ENCODE peak calls at places on chromosomes 3 and 15, in nine cellular contexts. I, G, D, P, Z, J, X, S and Y are unnamed samples.

GRCh38 chr15:74828835-74829234 is 2.4 kb downstream of the CPLX3 start:
- DNase-seq in J (no peak), X (no peak), G (no peak), Z (no peak), I (no peak), D (no peak), S (no peak), P (no peak), Y (no peak)

GRCh38 chr15:68234060-68234459 is 4.5 kb upstream of the CLN6 start:
- DNase-seq in J (peak; percentile 33), X (no peak), Z (no peak), S (no peak), I (no peak), G (no peak), P (no peak), D (no peak), Y (no peak)

GRCh38 chr3:129673897-129674797 is 67.7 kb upstream of the PLXND1 start:
- DNase-seq in P (no peak), I (no peak), X (no peak), D (no peak), G (no peak), J (no peak), Z (no peak), S (no peak), Y (no peak)

GRCh38 chr15:82621970-82622369 is 25.2 kb downstream of the CPEB1 start:
- DNase-seq in S (no peak), Z (no peak), X (no peak), J (no peak), D (no peak), G (no peak), I (peak; percentile 38), P (no peak), Y (no peak)

GRCh38 chr15:51750942-51751686 is at the start of gene TMOD2:
- DNase-seq in Z (peak; percentile 37), D (peak; percentile 72), S (no peak), G (peak; percentile 94), P (peak; percentile 45), X (peak; percentile 29), J (peak; percentile 26), I (peak; percentile 51), Y (no peak)

GRCh38 chr3:101009386-101009785 is 16.2 kb upstream of the ABI3BP start:
- DNase-seq in G (no peak), P (no peak), Z (no peak), S (no peak), D (no peak), I (no peak), J (peak; percentile 51), X (no peak), Y (no peak)

GRCh38 chr3:65930650-65931049 is 108.1 kb downstream of the MAGI1 start:
- DNase-seq in Z (no peak), X (no peak), J (no peak), S (no peak), P (no peak), I (no peak), D (no peak), G (no peak), Y (no peak)

GRCh38 chr15:65982941-65983340 is 113.7 kb downstream of the RAB11A start:
- DNase-seq in X (no peak), J (no peak), P (no peak), Z (no peak), I (no peak), S (no peak), G (no peak), D (no peak), Y (no peak)

GRCh38 chr3:114272271-114272670 is 21.6 kb upstream of the TIGIT start:
- DNase-seq in P (no peak), S (no peak), I (no peak), X (no peak), G (no peak), J (no peak), D (no peak), Z (no peak), Y (no peak)

GRCh38 chr3:150412599-150413069 is 4.5 kb downstream of the TSC22D2 start:
- DNase-seq in S (no peak), X (no peak), I (no peak), Z (no peak), J (peak; percentile 92), G (no peak), P (no peak), D (no peak), Y (no peak)

GRCh38 chr3:139764936-139765335 is 87.2 kb upstream of the NMNAT3 start:
- DNase-seq in X (no peak), J (peak; percentile 66), P (no peak), Z (no peak), I (no peak), S (no peak), D (no peak), G (no peak), Y (no peak)

GRCh38 chr3:9791790-9792404 is 376 bp downstream of the TADA3 start:
- DNase-seq in J (no peak), D (no peak), S (no peak), G (no peak), P (no peak), I (no peak), X (no peak), Z (no peak), Y (no peak)

GRCh38 chr3:38549082-38549481 is 52.9 kb downstream of the EXOG start:
- DNase-seq in S (no peak), P (no peak), G (no peak), I (no peak), X (no peak), D (no peak), J (no peak), Z (no peak), Y (no peak)

GRCh38 chr3:53195602-53196574 is 34.9 kb downstream of the PRKCD start:
- DNase-seq in S (no peak), I (peak; percentile 46), Z (peak; percentile 46), P (peak; percentile 56), G (peak; percentile 93), X (no peak), J (peak; percentile 19), D (no peak), Y (no peak)

GRCh38 chr3:19342428-19342827 is 194.1 kb downstream of the KCNH8 start:
- DNase-seq in X (no peak), Z (no peak), G (no peak), S (no peak), D (no peak), P (no peak), J (no peak), I (no peak), Y (no peak)

GRCh38 chr3:19348929-19349564 is 200.7 kb downstream of the KCNH8 start:
- DNase-seq in P (no peak), X (no peak), G (no peak), D (no peak), I (peak; percentile 8), S (no peak), J (peak; percentile 1), Z (no peak), Y (no peak)

GRCh38 chr3:19348500-19348899 is 200.2 kb downstream of the KCNH8 start:
- DNase-seq in I (no peak), J (no peak), D (no peak), S (no peak), G (no peak), P (no peak), Z (no peak), X (no peak), Y (no peak)

GRCh38 chr3:19347701-19348100 is 199.4 kb downstream of the KCNH8 start:
- DNase-seq in Z (no peak), G (no peak), S (no peak), J (no peak), P (no peak), D (no peak), I (no peak), X (no peak), Y (no peak)

GRCh38 chr3:19346734-19347133 is 198.4 kb downstream of the KCNH8 start:
- DNase-seq in G (no peak), I (no peak), S (no peak), Z (no peak), P (no peak), X (no peak), D (no peak), J (no peak), Y (no peak)
- H3K27ac ChIP-seq in G (no peak overlapping the region), I (no peak overlapping the region), S (no peak overlapping the region), Z (no peak overlapping the region), P (no peak overlapping the region), X (no peak overlapping the region), D (no peak overlapping the region), J (no peak overlapping the region), Y (no peak overlapping the region)

GRCh38 chr3:117696871-117697270 is 987.3 kb downstream of the TUSC7 start:
- DNase-seq in J (no peak), Z (no peak), X (no peak), G (no peak), P (no peak), D (no peak), S (no peak), I (no peak), Y (no peak)
- TF ChIP-seq POLR2A in J (no peak), Z (no peak), X (no peak), G (no peak), P (no peak), D (no peak), S (no peak), I (no peak), Y (no peak)

GRCh38 chr15:78808550-78808949 is 2.7 kb downstream of the ADAMTS7 start:
- DNase-seq in D (no peak), J (peak; percentile 34), X (no peak), S (no peak), P (no peak), G (no peak), Z (peak; percentile 67), I (peak; percentile 71), Y (no peak)

GRCh38 chr15:78810377-78811123 is 714 bp downstream of the ADAMTS7 start:
- DNase-seq in J (peak; percentile 35), S (no peak), G (peak; percentile 92), X (peak; percentile 49), I (peak; percentile 79), D (peak; percentile 78), P (peak; percentile 30), Z (peak; percentile 81), Y (no peak)

GRCh38 chr15:78810003-78810376 is 1.3 kb downstream of the ADAMTS7 start:
- DNase-seq in Z (no peak), D (no peak), P (no peak), X (no peak), I (no peak), J (no peak), S (no peak), G (no peak), Y (no peak)

GRCh38 chr15:78811124-78811824 is at the start of gene ADAMTS7:
- DNase-seq in X (peak; percentile 72), Z (peak; percentile 82), P (peak; percentile 46), I (peak; percentile 96), D (peak; percentile 88), J (peak; percentile 71), S (peak; percentile 49), G (peak; percentile 96), Y (no peak)

GRCh38 chr15:78811825-78812183 is 540 bp upstream of the ADAMTS7 start:
- DNase-seq in J (no peak), D (no peak), I (no peak), Z (peak; percentile 40), S (no peak), G (peak; percentile 88), P (no peak), X (no peak), Y (no peak)
- TF ChIP-seq CTCF in J (no peak), D (no peak), I (peak; percentile 20), Z (no peak), S (no peak), G (no peak), P (no peak), X (no peak), Y (no peak)

DNA sequence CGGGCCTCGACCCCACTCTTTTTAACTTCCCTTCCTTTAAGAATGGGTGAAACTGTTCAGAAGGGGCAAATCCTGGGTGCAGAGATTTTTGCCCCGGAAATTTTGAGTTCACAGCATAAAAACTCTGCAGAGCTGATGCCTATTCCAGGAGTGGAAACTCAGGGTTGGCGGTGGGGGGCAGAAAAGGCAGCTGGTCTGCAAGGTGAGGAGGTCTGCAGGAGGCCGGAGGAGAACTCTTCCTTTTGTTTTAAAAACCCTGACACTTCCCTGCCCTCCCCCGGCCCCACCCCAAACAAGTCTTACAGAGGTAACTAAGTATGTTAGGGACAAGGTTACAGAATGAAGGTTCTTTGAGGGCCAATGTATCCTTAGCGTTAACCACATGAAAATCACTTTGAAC is 276.5 kb upstream of the NR2F2 start:
- DNase-seq in Z (no peak), J (no peak), D (no peak), I (no peak), G (no peak), S (no peak), X (no peak), P (no peak), Y (no peak)
- H3K27ac ChIP-seq in Z (peak overlapping the region; percentile 72), J (no peak overlapping the region), D (no peak overlapping the region), I (no peak overlapping the region), G (peak overlapping the region; percentile 39), S (no peak overlapping the region), X (peak overlapping the region; percentile 10), P (no peak overlapping the region), Y (no peak overlapping the region)